ENCODE peak calls at places on chromosomes 6 and 20, in six cellular contexts. U is K562, C is esophagus muscularis mucosa, M is type B pancreatic cell, K is epithelial cell of proximal tubule, R is pancreas. L is an unnamed sample.

GRCh38 chr6:148565931-148566663 is 180.7 kb upstream of the UST start:
- DNase-seq in U (no peak), C (no peak), M (no peak), K (peak; percentile 33), R (no peak), L (no peak)

GRCh38 chr20:34943808-34944568 is 11.6 kb downstream of the GSS start:
- DNase-seq in U (no peak), C (no peak), M (no peak), K (no peak), R (no peak), L (no peak)

GRCh38 chr6:105988321-105988720 is 97.8 kb upstream of the PRDM1 start:
- DNase-seq in U (no peak), C (no peak), M (no peak), K (no peak), R (no peak), L (no peak)

GRCh38 chr6:116278853-116279231 is 888 bp downstream of the TSPYL1 start:
- DNase-seq in U (no peak), C (no peak), M (no peak), K (no peak), R (peak; percentile 77), L (no peak)

GRCh38 chr6:2630362-2630761 is 120.4 kb downstream of the MYLK4 start:
- DNase-seq in U (peak; percentile 20), C (no peak), M (no peak), K (peak; percentile 97), R (no peak), L (no peak)

GRCh38 chr20:59411191-59411988 is 111.0 kb downstream of the EDN3 start:
- DNase-seq in U (no peak), C (no peak), M (no peak), K (no peak), R (no peak), L (no peak)

GRCh38 chr6:34911822-34912221 is 22.8 kb downstream of the ANKS1A start:
- DNase-seq in U (no peak), C (no peak), M (no peak), K (no peak), R (no peak), L (no peak)

GRCh38 chr6:125197795-125198269 is 44.3 kb downstream of the TPD52L1 start:
- DNase-seq in U (no peak), C (no peak), M (no peak), K (peak; percentile 67), R (peak; percentile 69), L (no peak)

GRCh38 chr6:130377911-130378310 is 12.1 kb downstream of the TMEM200A start:
- DNase-seq in U (no peak), C (no peak), M (no peak), K (no peak), R (no peak), L (no peak)

GRCh38 chr6:101114703-101115102 is 233.6 kb upstream of the ASCC3 start:
- DNase-seq in U (no peak), C (no peak), M (no peak), K (peak; percentile 4), R (no peak), L (no peak)

GRCh38 chr20:9955646-9956045 is 79.1 kb upstream of the ANKEF1 start:
- DNase-seq in U (no peak), C (no peak), M (no peak), K (no peak), R (no peak), L (no peak)

GRCh38 chr6:12769556-12770255 is 53.1 kb downstream of the PHACTR1 start:
- DNase-seq in U (no peak), C (no peak), M (no peak), K (no peak), R (no peak), L (no peak)

GRCh38 chr6:82331031-82331773 is 32.4 kb upstream of the TPBG start:
- DNase-seq in U (no peak), C (no peak), M (no peak), K (peak; percentile 40), R (no peak), L (no peak)

GRCh38 chr20:31663838-31664695 is 26.4 kb downstream of the COX4I2 start:
- DNase-seq in U (no peak), C (no peak), M (no peak), K (no peak), R (peak; percentile 77), L (no peak)

GRCh38 chr20:9119776-9120175 is 50.9 kb downstream of the PLCB4 start:
- DNase-seq in U (no peak), C (no peak), M (no peak), K (no peak), R (no peak), L (no peak)

GRCh38 chr6:26213334-26214075 is 126.3 kb downstream of the HFE start:
- DNase-seq in U (no peak), C (no peak), M (no peak), K (no peak), R (no peak), L (no peak)

GRCh38 chr6:47785187-47785586 is 3.4 kb downstream of the OPN5 start:
- DNase-seq in U (no peak), C (no peak), M (no peak), K (peak; percentile 36), R (no peak), L (no peak)

GRCh38 chr20:49955167-49955566 is 19.0 kb downstream of the RNF114 start:
- DNase-seq in U (peak; percentile 4), C (no peak), M (no peak), K (no peak), R (no peak), L (no peak)
- TF ChIP-seq CTCF in U (no peak), C (no peak), M (no peak), K (no peak), R (no peak), L (no peak)

GRCh38 chr6:7697432-7697819 is 28.5 kb upstream of the BMP6 start:
- DNase-seq in U (no peak), C (no peak), M (no peak), K (no peak), R (no peak), L (no peak)
- TF ChIP-seq CTCF in U (no peak), C (no peak), M (no peak), K (no peak), R (no peak), L (no peak)

DNA sequence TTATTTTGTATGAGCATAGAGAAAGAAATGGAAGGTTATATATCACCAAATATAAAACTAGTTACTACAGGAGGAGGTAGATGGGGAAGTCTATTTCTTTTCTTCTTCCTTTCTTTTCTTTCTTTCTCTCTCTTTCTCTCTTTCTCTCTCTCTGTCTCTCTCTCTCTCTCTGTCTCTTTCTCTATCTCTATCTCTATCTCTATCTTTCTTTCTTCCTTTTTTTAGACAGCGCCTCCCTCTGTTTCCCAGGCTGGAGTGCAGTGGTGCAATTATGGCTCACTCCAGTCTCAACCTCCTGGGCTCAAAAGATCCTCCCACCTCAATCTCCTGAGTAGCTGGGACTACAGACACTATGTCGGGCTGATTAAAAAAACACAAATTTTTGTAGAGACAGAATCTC is 10.2 kb upstream of the SGK1 start:
- DNase-seq in U (no peak), C (peak; percentile 17), M (no peak), K (no peak), R (no peak), L (no peak)
- TF ChIP-seq CTCF in U (no peak), C (no peak), M (no peak), K (no peak), R (no peak), L (no peak)

DNA sequence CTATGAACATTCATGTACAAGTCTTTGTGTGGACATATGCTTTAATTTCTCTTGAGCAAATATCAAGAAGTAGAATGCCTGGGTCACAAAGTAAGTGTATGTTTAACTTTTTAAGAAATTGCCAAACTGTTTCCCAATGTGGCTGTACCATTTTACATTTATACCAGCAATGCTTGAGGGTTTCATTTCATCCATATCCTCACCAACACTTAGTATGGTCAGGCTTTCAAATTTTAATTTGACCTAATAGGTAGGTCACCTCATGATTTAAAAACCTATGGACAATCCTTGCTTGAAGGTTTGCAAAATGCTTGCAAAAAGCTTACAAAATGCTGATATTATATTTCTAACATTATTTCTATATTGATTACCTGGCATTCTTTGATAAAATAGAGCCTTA is 19.5 kb upstream of the SRSF3 start:
- DNase-seq in U (no peak), C (no peak), M (no peak), K (no peak), R (no peak), L (no peak)
- TF ChIP-seq CTCF in U (no peak), C (no peak), M (no peak), K (no peak), R (no peak), L (no peak)

L was measured in osteocyte.